ENCODE peak calls at places on chromosomes 16 and 17, in four cellular contexts. J is AG04450, F is uterus, D is NT2/D1. R is an unnamed sample.

GRCh38 chr16:47045459-47045858 is 72.0 kb upstream of the DNAJA2 start:
- DNase-seq in J (no peak), F (no peak), D (no peak), R (no peak)

GRCh38 chr17:80695979-80696378 is 151.3 kb downstream of the RPTOR start:
- DNase-seq in F (no peak), D (no peak), J (no peak), R (no peak)

GRCh38 chr16:69115361-69115760 is 9.9 kb downstream of the HAS3 start:
- DNase-seq in D (no peak), J (no peak), F (no peak), R (no peak)

GRCh38 chr17:19010729-19011505 is 6.4 kb upstream of the FAM83G start:
- DNase-seq in F (no peak), J (no peak), D (no peak), R (peak)

GRCh38 chr16:79431923-79432322 is 168.6 kb downstream of the MAF start:
- DNase-seq in F (no peak), D (no peak), J (no peak), R (no peak)

GRCh38 chr17:42852351-42852750 is 1.4 kb downstream of the AOC3 start:
- DNase-seq in F (no peak), J (no peak), D (no peak), R (no peak)

GRCh38 chr16:17448640-17449638 is 21.8 kb downstream of the XYLT1 start:
- DNase-seq in F (no peak), D (no peak), J (no peak), R (no peak)

GRCh38 chr16:87160752-87161337 is 156.3 kb downstream of the C16orf95 start:
- DNase-seq in D (no peak), J (no peak), F (no peak), R (no peak)

GRCh38 chr17:70168044-70168978 is 1.0 kb upstream of the KCNJ2 start:
- DNase-seq in F (peak), D (peak), J (peak), R (peak)

GRCh38 chr17:39665642-39666221 is 583 bp downstream of the TCAP start:
- DNase-seq in J (no peak), F (no peak), D (no peak), R (no peak)

GRCh38 chr16:69087161-69087581 is 18.3 kb upstream of the HAS3 start:
- DNase-seq in D (no peak), J (no peak), F (no peak), R (no peak)

GRCh38 chr16:86480444-86480843 is 29.9 kb upstream of the FOXF1 start:
- DNase-seq in J (no peak), D (no peak), F (no peak), R (no peak)

DNA sequence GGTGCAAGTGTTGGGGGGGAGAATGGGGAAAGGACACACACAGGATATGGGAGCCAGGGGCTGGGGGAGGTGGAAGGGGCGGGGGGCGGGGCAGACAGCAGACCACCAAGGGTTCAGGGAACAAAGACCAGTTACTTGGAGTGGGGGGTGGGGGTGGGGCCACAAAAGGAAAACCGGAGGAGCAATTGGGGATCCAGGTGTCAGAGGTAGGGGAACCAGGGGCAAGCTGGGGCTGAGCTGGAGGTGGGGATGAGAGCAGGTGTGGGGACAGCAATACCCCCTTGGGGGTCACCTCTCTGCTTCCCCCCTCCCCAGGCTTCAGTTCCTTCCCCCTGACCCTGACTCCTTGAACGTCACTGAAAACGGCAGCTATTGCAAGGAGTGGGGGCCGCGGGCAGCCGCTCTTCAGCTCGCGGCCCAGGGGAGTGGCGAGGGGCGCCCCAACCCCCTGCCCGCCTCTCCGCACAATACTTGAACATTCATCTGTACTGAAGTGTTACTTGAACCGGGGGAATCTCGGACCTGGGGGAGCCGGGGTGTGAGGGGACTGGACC is 1.3 kb upstream of the ORAI3 start:
- DNase-seq in F (no peak), D (no peak), J (no peak), R (no peak)
- H3K4me3 ChIP-seq in F (peak), D (peak), J (no peak), R (no peak)

DNA sequence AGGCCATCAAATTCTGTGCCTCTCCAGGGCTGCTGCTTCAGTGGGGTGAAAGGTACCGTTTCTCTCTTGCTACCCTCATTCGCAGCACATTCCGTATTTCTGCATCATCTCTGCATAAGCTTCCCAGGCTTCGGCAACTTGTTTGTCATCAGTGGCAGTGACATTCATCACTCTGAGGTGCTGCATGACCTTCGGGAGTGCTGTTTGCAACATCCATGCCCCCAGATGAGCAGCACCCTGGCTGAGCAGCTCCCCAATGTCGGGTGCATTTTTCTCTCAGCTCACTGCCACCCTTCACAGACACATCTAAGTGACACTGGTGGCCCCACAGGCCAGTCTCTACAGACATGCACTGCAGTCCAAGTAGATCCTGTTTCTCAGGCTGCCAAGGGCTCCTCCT is 3.8 kb downstream of the CREBBP start:
- DNase-seq in J (no peak), D (no peak), F (no peak), R (no peak)
- H3K4me3 ChIP-seq in J (peak), D (no peak), F (peak), R (no peak)

DNA sequence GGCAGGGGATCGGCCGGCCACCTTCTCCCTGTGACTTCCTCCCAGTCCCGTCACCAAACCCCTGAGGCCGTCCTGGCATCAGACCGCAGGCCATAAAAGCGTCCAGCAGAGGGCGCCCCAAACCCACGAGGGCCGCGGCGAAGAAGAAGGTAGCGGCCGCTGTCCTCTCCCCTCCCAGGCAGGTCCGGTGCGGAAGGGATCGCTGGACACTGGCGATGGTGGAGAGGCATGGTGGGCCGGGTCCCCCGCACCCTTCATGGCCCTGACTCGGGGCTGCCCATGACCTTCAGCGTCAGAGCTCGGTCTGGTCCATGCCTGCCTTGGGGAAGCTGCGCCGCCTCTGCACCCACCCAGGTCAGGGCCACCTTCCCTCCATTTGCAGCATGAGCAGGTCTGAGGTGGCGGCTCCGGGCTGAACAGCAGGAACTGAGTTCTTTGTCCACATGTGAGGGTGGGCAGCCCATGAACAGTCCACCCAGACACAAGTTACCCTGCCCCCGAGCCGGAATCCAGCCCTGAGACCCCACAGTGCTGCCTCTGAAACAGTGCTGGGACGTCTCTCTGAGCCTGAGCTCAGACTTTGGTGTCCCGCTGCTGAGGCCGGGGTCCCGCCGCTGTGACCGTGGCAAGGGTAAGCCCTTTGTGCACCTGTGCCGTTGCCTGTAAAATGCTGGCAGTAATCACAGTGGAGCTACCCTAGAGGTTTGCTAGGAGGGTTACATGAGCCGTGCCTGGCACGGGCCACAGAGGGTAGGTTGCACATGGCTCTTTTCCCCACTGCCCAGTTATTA is 40.8 kb upstream of the CMIP start:
- DNase-seq in F (peak), D (peak), J (peak), R (peak)
- H3K4me3 ChIP-seq in F (no peak), D (peak), J (peak), R (no peak)

GRCh38 chr17:32102172-32102571 is 40.1 kb upstream of the RHOT1 start:
- DNase-seq in J (no peak), D (no peak), F (no peak), R (no peak)

GRCh38 chr17:32103476-32104113 is 38.7 kb upstream of the RHOT1 start:
- DNase-seq in F (no peak), J (no peak), D (no peak), R (no peak)

GRCh38 chr17:32100971-32101631 is 41.2 kb upstream of the RHOT1 start:
- DNase-seq in F (no peak), D (no peak), J (no peak), R (no peak)

GRCh38 chr17:32102697-32103096 is 39.6 kb upstream of the RHOT1 start:
- DNase-seq in F (no peak), J (no peak), D (no peak), R (no peak)

GRCh38 chr17:32104158-32104557 is 38.1 kb upstream of the RHOT1 start:
- DNase-seq in J (no peak), D (no peak), F (no peak), R (no peak)
- H3K4me3 ChIP-seq in J (no peak), D (no peak), F (no peak), R (no peak)

GRCh38 chr16:19400709-19401108 is 17.0 kb upstream of the TMC5 start:
- DNase-seq in F (no peak), J (no peak), D (peak), R (no peak)

GRCh38 chr16:19392352-19392751 is 25.3 kb upstream of the TMC5 start:
- DNase-seq in F (no peak), D (no peak), J (no peak), R (no peak)

GRCh38 chr16:19393226-19394074 is 24.2 kb upstream of the TMC5 start:
- DNase-seq in F (no peak), D (no peak), J (no peak), R (peak)

GRCh38 chr16:19396555-19397011 is 21.1 kb upstream of the TMC5 start:
- DNase-seq in D (no peak), F (no peak), J (no peak), R (peak)
- H3K4me3 ChIP-seq in D (no peak), F (no peak), J (no peak), R (no peak)

GRCh38 chr16:88466949-88467348 is 13.9 kb downstream of the ZFPM1 start:
- DNase-seq in D (no peak), J (no peak), F (no peak), R (no peak)

GRCh38 chr16:88467433-88468051 is 14.5 kb downstream of the ZFPM1 start:
- DNase-seq in J (no peak), D (no peak), F (no peak), R (no peak)

GRCh38 chr16:88464447-88465318 is 11.6 kb downstream of the ZFPM1 start:
- DNase-seq in D (no peak), F (no peak), J (no peak), R (no peak)

GRCh38 chr16:88465387-88465983 is 12.4 kb downstream of the ZFPM1 start:
- DNase-seq in D (no peak), F (no peak), J (no peak), R (no peak)

DNA sequence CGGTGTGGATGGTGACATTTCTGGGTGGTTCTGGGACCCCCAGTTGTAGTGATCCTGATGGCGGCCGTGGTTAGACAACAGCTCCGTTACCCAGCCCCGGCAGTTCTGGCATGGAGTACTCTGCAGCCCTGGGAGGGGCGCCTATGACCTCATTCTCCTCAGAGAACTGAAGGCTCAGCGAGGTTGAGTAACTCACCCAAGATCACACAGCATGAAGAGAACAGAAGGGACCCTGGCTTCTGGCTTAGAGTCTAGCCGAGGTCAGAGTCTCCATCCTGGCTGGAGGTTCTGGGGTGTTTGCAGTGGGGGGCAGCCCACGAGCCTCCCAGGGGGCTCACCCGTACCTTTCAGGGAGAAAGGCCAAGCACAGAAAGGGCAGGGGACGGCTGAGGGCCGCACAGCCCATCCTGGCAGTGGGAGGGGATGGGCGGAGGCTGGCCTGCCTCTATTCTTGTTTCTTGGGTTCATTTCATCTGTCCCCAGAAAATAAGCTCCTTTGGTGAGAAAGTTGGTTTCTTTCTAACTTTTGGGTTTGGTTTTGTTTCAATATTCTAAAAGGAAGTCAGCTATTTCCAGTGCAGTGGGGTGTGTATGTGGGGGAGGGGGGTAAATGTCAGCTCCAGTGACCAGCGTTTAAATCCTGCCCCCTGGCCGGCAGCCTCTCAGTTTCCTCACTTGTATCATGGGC is 13.2 kb downstream of the ZFPM1 start:
- DNase-seq in F (no peak), J (no peak), D (no peak), R (no peak)
- H3K4me3 ChIP-seq in F (no peak), J (no peak), D (no peak), R (no peak)